ENCODE peak calls at places on chromosome 13, in seven cellular contexts. B is GM12878, W is fibroblast of lung, Z is neuronal stem cell, I is astrocyte, G is neural progenitor cell, D is SK-N-SH. M is an unnamed sample. For H3K9me3, the result is how much of the 10 kb centered on the place peaks cover.

GRCh38 chr13:99867535-99868271 is 103.9 kb downstream of the ZIC5 start:
- DNase-seq in B (no peak), W (no peak), Z (no peak), I (no peak), G (no peak), D (peak), M (no peak)

GRCh38 chr13:114043421-114044053 is 69.7 kb upstream of the C13orf46 start:
- DNase-seq in B (no peak), W (peak), Z (peak), I (peak), G (no peak), D (peak), M (no peak)

GRCh38 chr13:60335531-60335930 is 61.5 kb upstream of the TDRD3 start:
- DNase-seq in B (no peak), W (peak), Z (no peak), I (peak), G (peak), D (no peak), M (no peak)

GRCh38 chr13:101155920-101156319 is 260.4 kb downstream of the NALCN start:
- DNase-seq in B (no peak), W (no peak), Z (no peak), I (no peak), G (peak), D (no peak), M (no peak)

GRCh38 chr13:23021921-23022320 is 158.9 kb upstream of the SGCG start:
- DNase-seq in B (no peak), W (no peak), Z (no peak), I (no peak), G (no peak), D (no peak), M (no peak)

GRCh38 chr13:45068036-45069001 is 52.0 kb upstream of the GTF2F2 start:
- DNase-seq in B (no peak), W (no peak), Z (no peak), I (no peak), G (no peak), D (no peak), M (no peak)

GRCh38 chr13:73536865-73537264 is 478.1 kb downstream of the KLF5 start:
- DNase-seq in B (no peak), W (no peak), Z (no peak), I (no peak), G (no peak), D (no peak), M (no peak)

GRCh38 chr13:29754486-29754806 is 96.0 kb downstream of the UBL3 start:
- DNase-seq in B (no peak), W (peak), Z (peak), I (peak), G (no peak), D (no peak), M (no peak)

GRCh38 chr13:105774739-105775460 is 760.6 kb downstream of the EFNB2 start:
- DNase-seq in B (no peak), W (no peak), Z (no peak), I (peak), G (peak), D (no peak), M (no peak)

GRCh38 chr13:81683526-81683925 is 1342.6 kb upstream of the SPRY2 start:
- DNase-seq in B (no peak), W (no peak), Z (no peak), I (no peak), G (no peak), D (no peak), M (no peak)

GRCh38 chr13:39273953-39274352 is 235.7 kb downstream of the NHLRC3 start:
- DNase-seq in B (no peak), W (peak), Z (no peak), I (no peak), G (peak), D (no peak), M (peak)

GRCh38 chr13:51625555-51626345 is 41.5 kb downstream of the WDFY2 start:
- DNase-seq in B (no peak), W (peak), Z (no peak), I (no peak), G (no peak), D (no peak), M (no peak)

GRCh38 chr13:49693191-49693733 is 2.0 kb upstream of the EBPL start:
- DNase-seq in B (no peak), W (peak), Z (no peak), I (no peak), G (no peak), D (no peak), M (no peak)

GRCh38 chr13:29707876-29708543 is 112.5 kb upstream of the SLC7A1 start:
- DNase-seq in B (no peak), W (peak), Z (peak), I (no peak), G (peak), D (peak), M (peak)

GRCh38 chr13:43364210-43365041 is 341.0 kb downstream of the DNAJC15 start:
- DNase-seq in B (no peak), W (peak), Z (no peak), I (peak), G (peak), D (no peak), M (no peak)

GRCh38 chr13:43360196-43360595 is 336.8 kb downstream of the DNAJC15 start:
- DNase-seq in B (no peak), W (no peak), Z (no peak), I (no peak), G (no peak), D (no peak), M (no peak)

GRCh38 chr13:43365042-43365344 is 341.6 kb downstream of the DNAJC15 start:
- DNase-seq in B (no peak), W (no peak), Z (no peak), I (no peak), G (no peak), D (no peak), M (no peak)

GRCh38 chr13:43360911-43361605 is 337.7 kb downstream of the DNAJC15 start:
- DNase-seq in B (no peak), W (no peak), Z (no peak), I (peak), G (no peak), D (no peak), M (no peak)

DNA sequence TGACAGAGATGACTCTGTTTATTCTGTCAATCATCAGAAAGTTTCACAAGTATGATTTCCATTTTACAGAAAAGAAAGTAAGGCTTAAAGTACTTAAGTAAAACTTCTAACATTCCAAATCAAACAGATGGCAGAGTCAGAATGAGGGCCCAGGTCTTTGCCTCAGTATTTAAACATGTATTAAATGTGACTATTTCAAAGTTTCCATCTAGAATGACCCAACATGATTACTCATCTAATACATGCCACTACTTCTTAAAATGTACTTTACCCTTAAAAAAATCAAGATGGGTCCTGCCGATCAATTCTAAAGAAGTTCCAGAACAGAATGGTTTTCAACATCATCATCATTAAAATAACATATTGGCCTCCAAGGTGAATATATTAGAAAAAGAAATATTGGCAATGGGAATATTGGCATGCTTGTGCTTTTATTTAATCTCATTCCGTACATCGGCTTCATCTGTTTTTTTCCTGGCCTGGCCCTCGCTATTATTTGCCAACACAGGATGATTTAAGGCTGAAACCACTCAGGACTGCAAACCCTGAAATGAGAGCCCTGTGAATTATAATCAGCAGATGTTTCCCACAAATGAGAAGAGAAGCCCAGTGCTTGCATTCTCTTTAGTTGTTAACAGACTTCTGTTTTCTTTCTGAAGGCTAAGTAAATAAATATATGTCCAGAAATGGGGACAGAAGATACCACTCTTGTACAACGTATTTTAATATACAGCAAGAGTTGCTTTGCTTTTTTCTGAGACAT is 340.0 kb downstream of the DNAJC15 start:
- DNase-seq in B (no peak), W (peak), Z (no peak), I (peak), G (no peak), D (no peak), M (no peak)
- H3K9ac ChIP-seq in B (no peak), W (no peak), Z (no peak), I (peak), G (no peak), D (peak), M (no peak)

GRCh38 chr13:75705395-75705794 is 69.3 kb downstream of the LMO7 start:
- DNase-seq in B (no peak), W (peak), Z (no peak), I (peak), G (no peak), D (no peak), M (no peak)
- H3K4me3 ChIP-seq in B (no peak), W (no peak), Z (no peak), I (no peak), G (no peak), D (no peak), M (no peak)

GRCh38 chr13:31794452-31794851 is 55.1 kb downstream of the RXFP2 start:
- DNase-seq in B (no peak), W (no peak), Z (no peak), I (no peak), G (no peak), D (no peak), M (no peak)

GRCh38 chr13:31798189-31798588 is 58.9 kb downstream of the RXFP2 start:
- DNase-seq in B (no peak), W (no peak), Z (no peak), I (no peak), G (no peak), D (no peak), M (no peak)

GRCh38 chr13:31797154-31797775 is 57.9 kb downstream of the RXFP2 start:
- DNase-seq in B (no peak), W (peak), Z (peak), I (peak), G (peak), D (peak), M (no peak)

GRCh38 chr13:31790992-31791391 is 51.7 kb downstream of the RXFP2 start:
- DNase-seq in B (no peak), W (no peak), Z (no peak), I (peak), G (no peak), D (no peak), M (no peak)

GRCh38 chr13:31793246-31793645 is 53.9 kb downstream of the RXFP2 start:
- DNase-seq in B (no peak), W (peak), Z (no peak), I (peak), G (no peak), D (no peak), M (no peak)
- H3K9me3 ChIP-seq in B (under half), W (under half), Z (under half), I (under half), G (under half), D (under half), M (under half)

GRCh38 chr13:35908221-35908620 is 223.0 kb downstream of the DCLK1 start:
- DNase-seq in B (no peak), W (no peak), Z (no peak), I (no peak), G (peak), D (no peak), M (no peak)

GRCh38 chr13:35906636-35907035 is 224.5 kb downstream of the DCLK1 start:
- DNase-seq in B (no peak), W (no peak), Z (no peak), I (no peak), G (no peak), D (no peak), M (no peak)

GRCh38 chr13:35898041-35898440 is 233.1 kb downstream of the DCLK1 start:
- DNase-seq in B (no peak), W (no peak), Z (no peak), I (no peak), G (no peak), D (no peak), M (no peak)

GRCh38 chr13:35903075-35903474 is 228.1 kb downstream of the DCLK1 start:
- DNase-seq in B (no peak), W (no peak), Z (no peak), I (no peak), G (no peak), D (peak), M (no peak)
- H3K9ac ChIP-seq in B (no peak), W (no peak), Z (no peak), I (no peak), G (no peak), D (no peak), M (no peak)

DNA sequence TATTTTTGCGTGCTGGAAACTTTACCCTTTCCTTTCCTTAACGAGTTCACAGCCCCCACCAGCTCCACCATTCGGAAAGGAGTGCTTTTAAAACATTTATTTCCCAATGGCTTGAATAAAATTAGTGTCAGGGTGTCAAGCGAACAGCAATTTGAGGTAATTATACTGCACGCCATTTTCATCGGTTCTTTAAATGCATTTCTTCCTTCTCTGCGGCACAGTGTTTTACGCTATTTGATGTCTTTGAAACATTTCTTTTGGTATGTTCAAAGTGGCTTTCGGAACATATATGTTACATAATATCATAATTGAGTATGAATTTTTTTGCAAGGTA is 319 bp upstream of the SLITRK1 start:
- DNase-seq in B (no peak), W (no peak), Z (no peak), I (no peak), G (no peak), D (no peak), M (no peak)
- H3K4me3 ChIP-seq in B (no peak), W (peak), Z (peak), I (peak), G (peak), D (no peak), M (no peak)

GRCh38 chr13:112205990-112206389 is 139.0 kb downstream of the SOX1 start:
- DNase-seq in B (no peak), W (no peak), Z (no peak), I (no peak), G (no peak), D (no peak), M (no peak)
- H3K9me3 ChIP-seq in B (under half), W (under half), Z (under half), I (under half), G (under half), D (under half), M (under half)

GRCh38 chr13:48490241-48490640 is 42.6 kb downstream of the RCBTB2 start:
- DNase-seq in B (no peak), W (no peak), Z (no peak), I (no peak), G (no peak), D (no peak), M (no peak)
- H3K9ac ChIP-seq in B (peak), W (no peak), Z (no peak), I (no peak), G (no peak), D (no peak), M (no peak)

DNA sequence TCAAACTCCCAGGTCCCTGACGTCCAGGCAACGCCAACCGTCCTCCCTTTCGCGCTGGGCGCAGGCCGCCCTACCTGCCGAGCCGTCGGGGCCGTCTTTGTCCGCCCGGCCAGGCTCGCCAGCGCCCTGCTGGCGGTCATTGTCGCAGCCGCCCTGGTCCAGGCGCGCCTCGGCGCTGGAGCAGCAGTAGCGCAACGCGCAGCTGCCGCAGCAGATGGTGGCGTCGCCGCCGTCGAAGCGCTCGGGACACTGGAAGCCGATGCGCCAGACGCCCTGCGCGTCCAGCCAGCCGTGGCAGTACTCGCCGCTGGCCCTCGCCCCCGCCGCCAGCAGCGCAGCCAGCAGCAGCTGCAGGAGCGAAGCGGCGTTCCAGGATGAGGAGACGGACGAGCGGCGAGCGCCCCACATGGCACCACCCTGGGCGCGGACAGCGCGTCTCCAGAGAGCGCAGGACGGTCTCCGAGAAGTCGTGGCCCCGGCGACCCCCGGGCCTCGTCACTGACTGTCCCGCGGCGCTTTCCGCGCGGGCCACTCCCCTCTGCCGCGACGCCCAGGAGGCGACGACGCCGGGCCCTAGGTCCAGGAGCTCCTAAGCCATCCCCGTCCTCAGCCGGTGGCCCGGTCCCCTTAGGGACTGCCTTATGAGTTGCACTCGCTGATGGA is 1.1 kb downstream of the SHISA2 start:
- DNase-seq in B (no peak), W (no peak), Z (peak), I (peak), G (peak), D (peak), M (no peak)
- H3K4me3 ChIP-seq in B (no peak), W (no peak), Z (peak), I (peak), G (peak), D (no peak), M (peak)